ENCODE peak calls at places on chromosome 7, in five cellular contexts. X is fibroblast of lung, B is mesenchymal stem cell, C is PC-3, U is mammary epithelial cell. F is an unnamed sample.

GRCh38 chr7:92766461-92767003 is 69.8 kb downstream of the CDK6 start:
- DNase-seq in B (peak), X (peak), U (peak), C (peak), F (peak)

GRCh38 chr7:99374121-99375064 is at the start of gene ARPC1B:
- DNase-seq in B (peak), C (peak), U (peak), X (peak), F (peak)

GRCh38 chr7:85111761-85112160 is 75.1 kb downstream of the SEMA3D start:
- DNase-seq in U (no peak), B (peak), C (no peak), X (no peak), F (peak)

GRCh38 chr7:26390016-26390415 is 98.4 kb downstream of the SNX10 start:
- DNase-seq in C (no peak), B (no peak), U (no peak), X (no peak), F (no peak)

GRCh38 chr7:12641196-12641595 is 46.2 kb upstream of the ARL4A start:
- DNase-seq in C (no peak), B (no peak), U (no peak), X (no peak), F (no peak)

GRCh38 chr7:66306243-66306642 is 101.1 kb downstream of the TPST1 start:
- DNase-seq in B (no peak), U (peak), C (peak), X (no peak), F (no peak)

GRCh38 chr7:94449151-94449725 is 54.5 kb downstream of the COL1A2 start:
- DNase-seq in C (peak), X (peak), U (peak), B (peak), F (peak)

GRCh38 chr7:98294798-98295382 is 13.4 kb downstream of the BRI3 start:
- DNase-seq in U (peak), X (peak), C (peak), B (peak), F (peak)

GRCh38 chr7:29806793-29807178 is 478 bp downstream of the WIPF3 start:
- DNase-seq in U (no peak), B (no peak), X (no peak), C (no peak), F (no peak)

GRCh38 chr7:104982308-104982755 is 31.7 kb upstream of the KMT2E start:
- DNase-seq in X (no peak), U (peak), B (peak), C (no peak), F (peak)

GRCh38 chr7:5352440-5353010 is 69.8 kb downstream of the SLC29A4 start:
- DNase-seq in U (no peak), X (no peak), B (no peak), C (no peak), F (no peak)

GRCh38 chr7:45159296-45159695 is 1.7 kb downstream of the RAMP3 start:
- DNase-seq in X (no peak), U (no peak), C (no peak), B (no peak), F (no peak)

GRCh38 chr7:32179567-32179966 is 109.4 kb upstream of the PDE1C start:
- DNase-seq in C (peak), X (no peak), B (peak), U (no peak), F (no peak)

GRCh38 chr7:136136906-136137305 is 159.7 kb upstream of the MTPN start:
- DNase-seq in U (no peak), C (no peak), B (no peak), X (no peak), F (no peak)

GRCh38 chr7:129784783-129785456 is 167.8 kb downstream of the UBE2H start:
- DNase-seq in C (no peak), U (no peak), B (no peak), X (no peak), F (no peak)

GRCh38 chr7:69670701-69671100 is 72.4 kb downstream of the AUTS2 start:
- DNase-seq in C (no peak), U (no peak), B (no peak), X (peak), F (no peak)

GRCh38 chr7:130180571-130180971 is 24.6 kb downstream of the TMEM209 start:
- DNase-seq in X (no peak), C (peak), U (peak), B (peak), F (no peak)

GRCh38 chr7:92645531-92646061 is 55.4 kb upstream of the FAM133B start:
- DNase-seq in B (no peak), U (peak), X (no peak), C (peak), F (no peak)

GRCh38 chr7:84790873-84791272 is 396.0 kb downstream of the SEMA3D start:
- DNase-seq in C (no peak), U (no peak), X (peak), B (no peak), F (no peak)

GRCh38 chr7:105268056-105268455 is 120.7 kb downstream of the SRPK2 start:
- DNase-seq in X (peak), U (peak), C (peak), B (peak), F (peak)

GRCh38 chr7:112411186-112411795 is 39.0 kb upstream of the IFRD1 start:
- DNase-seq in C (peak), X (peak), B (peak), U (peak), F (no peak)

GRCh38 chr7:80488406-80488805 is 23.5 kb downstream of the GNAT3 start:
- DNase-seq in U (no peak), C (no peak), X (peak), B (peak), F (peak)

GRCh38 chr7:94509879-94510581 is 421 bp downstream of the CASD1 start:
- DNase-seq in U (peak), X (peak), C (peak), B (peak), F (peak)

GRCh38 chr7:142338633-142339501 is 81.0 kb upstream of the PRSS58 start:
- DNase-seq in U (no peak), X (no peak), B (peak), C (peak), F (no peak)

GRCh38 chr7:38463277-38464224 is 167.6 kb downstream of the AMPH start:
- DNase-seq in U (peak), B (peak), C (peak), X (peak), F (no peak)

GRCh38 chr7:137931823-137932222 is 70.1 kb downstream of the CREB3L2 start:
- DNase-seq in X (no peak), B (no peak), C (no peak), U (no peak), F (no peak)

GRCh38 chr7:139830292-139830691 is 1.2 kb downstream of the TBXAS1 start:
- DNase-seq in U (no peak), B (no peak), C (no peak), X (no peak), F (no peak)

GRCh38 chr7:92916751-92917369 is 80.5 kb upstream of the CDK6 start:
- DNase-seq in B (peak), U (peak), C (peak), X (no peak), F (peak)

GRCh38 chr7:69893915-69894314 is 295.6 kb downstream of the AUTS2 start:
- DNase-seq in B (no peak), X (peak), C (no peak), U (no peak), F (peak)

GRCh38 chr7:120334475-120334874 is 61.5 kb downstream of the KCND2 start:
- DNase-seq in C (no peak), X (no peak), B (no peak), U (no peak), F (no peak)

GRCh38 chr7:158025651-158026600 is 561.7 kb downstream of the PTPRN2 start:
- DNase-seq in B (no peak), U (no peak), C (no peak), X (no peak), F (no peak)

DNA sequence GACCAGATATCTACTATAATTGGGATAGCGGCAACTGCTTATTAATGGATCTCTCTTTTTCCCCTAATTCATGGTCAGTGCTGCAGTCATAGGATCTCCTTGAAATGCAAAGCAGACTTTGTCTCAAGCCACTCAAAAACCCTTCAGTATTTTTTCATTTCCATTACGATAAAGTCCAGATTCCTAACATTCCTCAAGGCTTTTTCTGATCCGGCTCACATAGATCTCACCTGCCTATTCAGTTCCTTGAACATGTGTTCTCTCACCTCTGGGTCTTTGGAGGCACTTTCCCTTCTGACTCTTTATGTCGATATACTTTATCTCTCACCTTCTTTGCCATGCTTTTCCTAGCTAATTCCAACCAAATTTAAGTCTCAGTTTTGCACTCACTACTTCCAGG is 25.7 kb upstream of the WASL start:
- DNase-seq in U (no peak), B (no peak), X (no peak), C (no peak), F (no peak)
- H3K9ac ChIP-seq in U (no peak), B (no peak), X (no peak), C (no peak), F (no peak)

GRCh38 chr7:101200862-101201599 is at the start of gene MOGAT3:
- DNase-seq in X (no peak), U (no peak), C (no peak), B (no peak), F (no peak)
- H3K4me2 ChIP-seq in X (no peak), U (peak), C (no peak), B (peak), F (peak)

GRCh38 chr7:22432203-22432718 is 67.7 kb downstream of the STEAP1B start:
- DNase-seq in U (no peak), C (no peak), X (no peak), B (no peak), F (peak)
- H3K9ac ChIP-seq in U (peak), C (peak), X (no peak), B (no peak), F (no peak)

GRCh38 chr7:64544010-64544409 is 18.9 kb downstream of the ZNF680 start:
- DNase-seq in C (no peak), X (no peak), B (no peak), U (no peak), F (no peak)
- H3K4me2 ChIP-seq in C (no peak), X (no peak), B (no peak), U (no peak), F (no peak)

GRCh38 chr7:91373401-91373800 is 109.2 kb downstream of the FZD1 start:
- DNase-seq in U (no peak), B (no peak), C (no peak), X (no peak), F (no peak)

GRCh38 chr7:91367812-91368578 is 103.8 kb downstream of the FZD1 start:
- DNase-seq in B (no peak), X (no peak), C (no peak), U (no peak), F (no peak)

GRCh38 chr7:91375378-91375777 is 111.1 kb downstream of the FZD1 start:
- DNase-seq in U (no peak), X (no peak), C (no peak), B (no peak), F (peak)

GRCh38 chr7:91372323-91372722 is 108.1 kb downstream of the FZD1 start:
- DNase-seq in X (no peak), B (no peak), C (no peak), U (no peak), F (no peak)
- H3K9ac ChIP-seq in X (no peak), B (no peak), C (no peak), U (no peak), F (no peak)

GRCh38 chr7:114979803-114980507 is 58.1 kb downstream of the MDFIC start:
- DNase-seq in B (no peak), U (no peak), X (no peak), C (no peak), F (no peak)
- H3K4me2 ChIP-seq in B (no peak), U (peak), X (no peak), C (peak), F (no peak)

GRCh38 chr7:39734605-39735004 is 111.2 kb downstream of the RALA start:
- DNase-seq in B (no peak), U (no peak), C (no peak), X (no peak), F (no peak)
- H3K9ac ChIP-seq in B (peak), U (peak), C (no peak), X (no peak), F (no peak)

GRCh38 chr7:116423499-116423898 is 76.0 kb upstream of the CAV2 start:
- DNase-seq in U (no peak), X (no peak), C (no peak), B (no peak), F (no peak)

GRCh38 chr7:116425647-116426209 is 73.8 kb upstream of the CAV2 start:
- DNase-seq in U (no peak), C (no peak), X (no peak), B (no peak), F (no peak)

GRCh38 chr7:116429986-116430619 is 69.4 kb upstream of the CAV2 start:
- DNase-seq in B (no peak), U (no peak), C (no peak), X (no peak), F (no peak)

GRCh38 chr7:116422651-116423050 is 76.9 kb upstream of the CAV2 start:
- DNase-seq in C (no peak), X (no peak), B (no peak), U (no peak), F (no peak)

GRCh38 chr7:116426428-116427156 is 72.9 kb upstream of the CAV2 start:
- DNase-seq in U (peak), C (peak), B (peak), X (peak), F (peak)
- H3K4me2 ChIP-seq in U (no peak), C (peak), B (no peak), X (no peak), F (no peak)

GRCh38 chr7:141074162-141074989 is 512 bp downstream of the TMEM178B start:
- DNase-seq in X (peak), C (peak), B (peak), U (no peak), F (no peak)

GRCh38 chr7:141073173-141073640 is 657 bp upstream of the TMEM178B start:
- DNase-seq in B (peak), X (peak), C (peak), U (no peak), F (peak)

GRCh38 chr7:141073641-141074161 is at the start of gene TMEM178B:
- DNase-seq in X (no peak), U (no peak), C (peak), B (no peak), F (no peak)

GRCh38 chr7:141076377-141076776 is 2.5 kb downstream of the TMEM178B start:
- DNase-seq in X (no peak), B (no peak), U (no peak), C (no peak), F (no peak)

DNA sequence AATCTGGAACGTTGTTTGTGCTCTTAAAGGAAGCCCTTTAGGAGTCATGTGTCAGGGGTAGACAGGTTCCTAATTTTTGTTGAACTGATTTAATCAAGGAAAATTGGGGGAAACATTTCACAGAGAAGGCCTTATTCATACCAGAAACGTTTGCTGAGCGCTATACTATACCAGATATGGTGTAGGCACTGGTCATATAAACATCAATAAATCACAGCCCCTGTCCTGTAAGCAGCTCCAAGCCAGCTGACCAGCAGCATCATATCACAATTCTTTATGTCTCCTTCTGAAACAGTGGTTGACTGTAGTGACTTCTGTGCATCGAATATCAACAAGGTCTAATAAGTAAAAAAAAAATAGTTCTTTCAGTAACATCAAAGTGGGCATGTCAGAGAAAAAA is 1.1 kb downstream of the TMEM178B start:
- DNase-seq in X (no peak), U (no peak), B (no peak), C (no peak), F (no peak)
- H3K9ac ChIP-seq in X (no peak), U (no peak), B (no peak), C (no peak), F (no peak)

F was measured in trophoblast cell.